ENCODE peak calls at places on chromosomes 6 and 20, in nine cellular contexts. T is brain microvascular endothelial cell; W is CD4-positive, CD25-positive, alpha-beta regulatory T cell; R is CD8-positive, alpha-beta memory T cell; C is aorta; B is neural progenitor cell; U is neuronal stem cell; Y is IMR-90; G is effector memory CD4-positive, alpha-beta T cell. Q is an unnamed sample. For H3K36me3, the result is how much of the 10 kb centered on the place peaks cover.

GRCh38 chr6:43115365-43115764 is 39.3 kb downstream of the PTK7 start:
- DNase-seq in G (no peak), C (peak), T (no peak), B (no peak), R (no peak), U (no peak), Y (no peak), W (no peak), Q (no peak)

GRCh38 chr6:17962436-17963031 is 24.9 kb downstream of the KIF13A start:
- DNase-seq in U (no peak), B (no peak), T (peak), Y (peak), R (no peak), C (no peak), W (no peak), G (no peak), Q (peak)

GRCh38 chr20:38050691-38051090 is 17.1 kb downstream of the RPRD1B start:
- DNase-seq in W (no peak), G (no peak), C (no peak), T (no peak), B (no peak), R (no peak), Y (peak), U (no peak), Q (no peak)

GRCh38 chr6:38322123-38322522 is 317.6 kb downstream of the BTBD9 start:
- DNase-seq in Y (no peak), B (no peak), U (no peak), T (no peak), G (no peak), W (no peak), C (no peak), R (no peak), Q (no peak)

GRCh38 chr6:610882-611281 is 46.0 kb downstream of the HUS1B start:
- DNase-seq in W (no peak), B (no peak), T (no peak), C (no peak), R (no peak), Y (no peak), G (no peak), U (no peak), Q (no peak)

GRCh38 chr6:119865466-119866350 is 516.1 kb upstream of the MAN1A1 start:
- DNase-seq in U (no peak), B (no peak), G (no peak), W (no peak), T (no peak), Y (no peak), C (no peak), R (no peak), Q (no peak)

GRCh38 chr20:39112196-39112743 is 150.1 kb downstream of the DHX35 start:
- DNase-seq in B (peak), G (no peak), U (peak), C (no peak), R (no peak), T (peak), W (no peak), Y (peak), Q (no peak)

GRCh38 chr6:16295471-16295870 is 57.1 kb downstream of the GMPR start:
- DNase-seq in R (no peak), W (no peak), G (no peak), B (no peak), C (no peak), U (no peak), Y (no peak), T (no peak), Q (no peak)

GRCh38 chr6:20554326-20554725 is 20.1 kb downstream of the CDKAL1 start:
- DNase-seq in B (no peak), U (no peak), R (no peak), C (no peak), W (no peak), G (no peak), Y (no peak), T (no peak), Q (no peak)

GRCh38 chr20:44850883-44851282 is 34.6 kb upstream of the YWHAB start:
- DNase-seq in G (no peak), T (no peak), B (no peak), C (no peak), Y (no peak), U (no peak), R (no peak), W (no peak), Q (no peak)

GRCh38 chr20:44851545-44851944 is 34.0 kb upstream of the YWHAB start:
- DNase-seq in C (no peak), G (no peak), Y (no peak), R (no peak), T (no peak), U (no peak), B (no peak), W (no peak), Q (no peak)

GRCh38 chr20:44850272-44850671 is 35.2 kb upstream of the YWHAB start:
- DNase-seq in W (no peak), T (no peak), U (no peak), C (no peak), G (no peak), B (no peak), R (no peak), Y (no peak), Q (no peak)

GRCh38 chr20:44848254-44849015 is 37.1 kb upstream of the YWHAB start:
- DNase-seq in W (no peak), C (no peak), B (no peak), G (no peak), T (no peak), Y (no peak), R (no peak), U (no peak), Q (no peak)

DNA sequence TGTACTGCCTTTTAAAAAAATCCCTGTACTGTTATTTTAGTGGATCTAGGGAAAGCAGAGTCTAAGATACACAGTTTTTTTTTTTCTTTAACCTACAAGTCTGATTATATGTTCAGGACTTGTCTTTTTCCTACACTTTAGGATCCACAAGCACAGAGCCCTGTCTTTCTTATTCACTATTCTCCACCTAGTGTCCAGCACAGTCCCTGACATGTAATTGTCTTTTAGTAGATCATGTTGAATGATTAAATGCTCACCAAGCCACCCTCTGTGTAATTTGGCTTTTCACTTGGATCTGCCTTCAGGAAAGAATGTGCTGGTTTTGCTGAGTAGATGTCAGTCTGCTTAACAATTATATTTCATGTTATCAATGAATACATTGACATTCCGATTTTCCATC is 35.8 kb upstream of the YWHAB start:
- DNase-seq in C (no peak), W (no peak), Y (no peak), T (no peak), B (peak), G (no peak), R (no peak), U (no peak), Q (no peak)
- H3K27ac ChIP-seq in C (no peak), W (no peak), Y (no peak), T (no peak), B (no peak), G (no peak), R (no peak), U (no peak), Q (no peak)

GRCh38 chr6:88839280-88839679 is 124.1 kb downstream of the RNGTT start:
- DNase-seq in C (no peak), G (no peak), B (no peak), T (no peak), Y (no peak), R (no peak), W (no peak), U (no peak), Q (no peak)

GRCh38 chr6:88840806-88841539 is 122.4 kb downstream of the RNGTT start:
- DNase-seq in C (no peak), B (no peak), Y (peak), R (no peak), U (no peak), T (no peak), W (no peak), G (no peak), Q (no peak)

GRCh38 chr6:88840289-88840688 is 123.1 kb downstream of the RNGTT start:
- DNase-seq in G (no peak), R (no peak), T (no peak), B (no peak), Y (no peak), C (no peak), U (no peak), W (no peak), Q (no peak)

GRCh38 chr6:88835210-88835609 is 128.2 kb downstream of the RNGTT start:
- DNase-seq in B (no peak), Y (no peak), W (no peak), T (no peak), R (no peak), U (no peak), G (no peak), C (no peak), Q (no peak)
- H3K36me3 ChIP-seq in B (under half), Y (under half), W (under half), T (under half), R (under half), U (under half), G (under half), C (under half), Q (under half)

DNA sequence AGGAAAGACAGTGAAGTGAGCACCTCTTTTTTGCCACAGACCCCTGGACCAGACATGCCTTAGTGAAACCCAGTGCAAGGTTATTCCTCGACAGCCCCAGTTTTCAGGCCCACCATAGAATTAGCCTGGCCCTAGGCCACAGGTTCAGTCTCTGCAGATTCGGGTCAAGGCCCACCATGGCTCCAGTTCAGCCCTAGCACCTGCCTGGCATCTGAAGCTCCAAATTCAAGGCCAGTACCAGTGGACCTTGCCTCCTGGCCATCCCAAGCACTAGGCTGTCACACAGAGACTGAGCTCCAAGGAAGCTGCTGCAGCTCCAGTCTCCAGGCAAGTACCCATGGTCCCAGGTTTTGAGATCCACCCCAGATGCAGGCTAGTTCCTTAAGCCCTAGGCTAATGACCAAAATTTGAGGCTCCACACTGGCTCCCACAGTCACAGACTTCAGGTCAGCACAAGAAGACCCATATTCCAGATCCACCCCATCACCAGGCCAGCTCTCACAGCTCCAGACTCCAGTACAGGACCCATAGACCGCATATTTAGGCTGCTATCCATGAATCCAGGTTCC is 877.5 kb upstream of the ADGRB3 start:
- DNase-seq in T (no peak), W (no peak), R (no peak), Y (no peak), B (no peak), G (no peak), U (no peak), C (peak), Q (no peak)
- H3K27ac ChIP-seq in T (no peak), W (no peak), R (no peak), Y (no peak), B (no peak), G (no peak), U (no peak), C (no peak), Q (no peak)

DNA sequence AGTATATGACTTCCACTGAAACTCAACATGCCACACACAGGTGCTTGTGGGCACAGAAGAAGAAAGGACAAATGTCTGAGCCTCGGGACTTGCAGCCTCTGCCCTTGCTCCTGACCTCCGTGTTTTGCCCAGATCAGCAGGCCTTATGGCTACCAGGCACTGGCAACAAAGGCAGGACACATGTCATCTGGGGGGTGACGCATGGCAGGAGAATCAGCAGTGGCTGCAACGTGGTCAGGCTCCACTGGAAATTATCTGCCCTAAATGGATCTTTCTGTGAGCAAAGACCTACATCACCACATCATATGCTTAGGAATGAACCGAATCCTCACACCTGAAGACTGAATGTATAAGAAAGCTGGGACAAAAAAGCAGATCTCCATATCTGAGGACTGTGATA is 78.9 kb downstream of the ELOVL5 start:
- DNase-seq in B (no peak), Y (no peak), T (no peak), U (no peak), W (no peak), C (no peak), R (no peak), G (no peak), Q (no peak)
- H3K36me3 ChIP-seq in B (under half), Y (under half), T (half or more), U (under half), W (half or more), C (under half), R (half or more), G (half or more), Q (half or more)

GRCh38 chr6:167699141-167700036 is 127.3 kb upstream of the AFDN start:
- DNase-seq in Y (no peak), U (no peak), C (peak), W (peak), T (peak), R (no peak), G (no peak), B (no peak), Q (peak)
- H3K27ac ChIP-seq in Y (no peak), U (no peak), C (no peak), W (no peak), T (no peak), R (no peak), G (no peak), B (no peak), Q (peak)

GRCh38 chr20:64006490-64006889 is 25.6 kb downstream of the PRPF6 start:
- DNase-seq in B (no peak), Y (no peak), C (no peak), G (no peak), W (no peak), U (no peak), T (no peak), R (no peak), Q (no peak)

GRCh38 chr20:64010711-64011237 is 25.2 kb upstream of the C20orf204 start:
- DNase-seq in C (no peak), Y (peak), B (no peak), R (no peak), U (no peak), W (no peak), T (no peak), G (no peak), Q (no peak)

GRCh38 chr20:64006902-64007301 is 26.0 kb downstream of the PRPF6 start:
- DNase-seq in R (no peak), Y (no peak), B (no peak), U (no peak), W (no peak), T (no peak), G (no peak), C (no peak), Q (no peak)

GRCh38 chr20:64011366-64011779 is 24.6 kb upstream of the C20orf204 start:
- DNase-seq in R (no peak), T (no peak), Y (no peak), U (no peak), C (no peak), W (peak), G (no peak), B (no peak), Q (no peak)

GRCh38 chr20:64009811-64010387 is 26.1 kb upstream of the C20orf204 start:
- DNase-seq in C (no peak), Y (no peak), R (no peak), G (no peak), U (no peak), W (no peak), B (no peak), T (peak), Q (no peak)
- H3K36me3 ChIP-seq in C (under half), Y (under half), R (under half), G (half or more), U (under half), W (half or more), B (under half), T (half or more), Q (half or more)

GRCh38 chr20:10591956-10592521 is 81.8 kb downstream of the JAG1 start:
- DNase-seq in W (no peak), T (no peak), R (no peak), U (no peak), C (no peak), Y (peak), B (no peak), G (no peak), Q (no peak)
- H3K27ac ChIP-seq in W (no peak), T (peak), R (no peak), U (no peak), C (peak), Y (peak), B (no peak), G (no peak), Q (no peak)

Q was measured in lower lobe of right lung.